ENCODE peak calls at places on chromosomes 11 and 22, in six cellular contexts. E is HCT116, N is HepG2, X is H1, Z is K562, I is SK-N-SH. R is an unnamed sample.

GRCh38 chr11:115147243-115147807 is 356.9 kb downstream of the CADM1 start:
- DNase-seq in N (no peak), X (no peak), I (no peak), Z (no peak), E (no peak), R (no peak)

GRCh38 chr11:47248304-47248663 is 330 bp downstream of the ACP2 start:
- DNase-seq in Z (peak), E (no peak), I (no peak), N (no peak), X (no peak), R (no peak)

GRCh38 chr11:107691003-107691402 is 20.9 kb downstream of the SLN start:
- DNase-seq in N (no peak), X (no peak), E (no peak), Z (no peak), I (no peak), R (no peak)

GRCh38 chr11:105763594-105763993 is 153.7 kb downstream of the GRIA4 start:
- DNase-seq in E (no peak), Z (no peak), X (no peak), I (no peak), N (no peak), R (no peak)

GRCh38 chr11:61896665-61897386 is 5.5 kb upstream of the FADS3 start:
- DNase-seq in N (no peak), E (no peak), X (no peak), I (no peak), Z (no peak), R (no peak)

GRCh38 chr11:11817957-11818356 is 23.8 kb upstream of the USP47 start:
- DNase-seq in X (no peak), N (no peak), Z (no peak), E (no peak), I (no peak), R (no peak)

GRCh38 chr22:22068025-22068424 is 85.4 kb upstream of the TOP3B start:
- DNase-seq in I (no peak), E (no peak), N (no peak), Z (no peak), X (no peak), R (no peak)

GRCh38 chr11:43376594-43376993 is 17.9 kb downstream of the TTC17 start:
- DNase-seq in X (no peak), E (no peak), N (peak), Z (no peak), I (no peak), R (no peak)

GRCh38 chr22:43627485-43628252 is 184.4 kb downstream of the EFCAB6 start:
- DNase-seq in Z (no peak), X (no peak), N (no peak), E (no peak), I (no peak), R (no peak)

GRCh38 chr11:113308601-113309000 is 5.8 kb upstream of the TTC12 start:
- DNase-seq in Z (no peak), N (no peak), I (no peak), X (no peak), E (no peak), R (no peak)

GRCh38 chr11:41795004-41795403 is 335.6 kb upstream of the LRRC4C start:
- DNase-seq in E (no peak), X (no peak), N (no peak), I (no peak), Z (no peak), R (no peak)

GRCh38 chr22:28283025-28283654 is 364.1 kb upstream of the PITPNB start:
- DNase-seq in Z (no peak), X (no peak), E (no peak), I (no peak), N (no peak), R (no peak)

GRCh38 chr11:120547871-120548681 is 36.5 kb downstream of the GRIK4 start:
- DNase-seq in N (peak), X (no peak), E (peak), Z (no peak), I (peak), R (no peak)

GRCh38 chr11:131928992-131929391 is 558.6 kb downstream of the NTM start:
- DNase-seq in Z (no peak), N (no peak), E (no peak), X (peak), I (no peak), R (no peak)

GRCh38 chr11:111733009-111733408 is 33.2 kb downstream of the PPP2R1B start:
- DNase-seq in N (no peak), X (no peak), E (no peak), Z (no peak), I (no peak), R (no peak)

GRCh38 chr11:64237484-64237951 is 3.1 kb downstream of the VEGFB start:
- DNase-seq in N (peak), E (no peak), X (no peak), I (no peak), Z (no peak), R (no peak)

GRCh38 chr11:5698281-5698680 is 8.7 kb downstream of the TRIM22 start:
- DNase-seq in I (no peak), X (no peak), E (no peak), N (no peak), Z (no peak), R (no peak)

GRCh38 chr22:27474711-27475547 is 326.6 kb downstream of the MN1 start:
- DNase-seq in X (peak), I (no peak), Z (no peak), E (peak), N (no peak), R (no peak)

GRCh38 chr22:21080435-21081137 is 34.8 kb downstream of the LRRC74B start:
- DNase-seq in E (no peak), Z (no peak), N (no peak), X (no peak), I (no peak), R (no peak)

GRCh38 chr11:66144000-66144678 is 74.1 kb downstream of the PACS1 start:
- DNase-seq in N (no peak), I (no peak), Z (no peak), E (no peak), X (no peak), R (no peak)
- H3K9ac ChIP-seq in N (no peak), I (no peak), Z (no peak), E (no peak), X (no peak), R (no peak)

GRCh38 chr22:35299717-35300497 is at the start of gene TOM1:
- DNase-seq in E (peak), Z (peak), X (peak), N (peak), I (peak), R (peak)
- TF ChIP-seq POLR2AphosphoS5 in E (peak), Z (no peak), X (peak), N (peak), I (no peak), R (peak)

DNA sequence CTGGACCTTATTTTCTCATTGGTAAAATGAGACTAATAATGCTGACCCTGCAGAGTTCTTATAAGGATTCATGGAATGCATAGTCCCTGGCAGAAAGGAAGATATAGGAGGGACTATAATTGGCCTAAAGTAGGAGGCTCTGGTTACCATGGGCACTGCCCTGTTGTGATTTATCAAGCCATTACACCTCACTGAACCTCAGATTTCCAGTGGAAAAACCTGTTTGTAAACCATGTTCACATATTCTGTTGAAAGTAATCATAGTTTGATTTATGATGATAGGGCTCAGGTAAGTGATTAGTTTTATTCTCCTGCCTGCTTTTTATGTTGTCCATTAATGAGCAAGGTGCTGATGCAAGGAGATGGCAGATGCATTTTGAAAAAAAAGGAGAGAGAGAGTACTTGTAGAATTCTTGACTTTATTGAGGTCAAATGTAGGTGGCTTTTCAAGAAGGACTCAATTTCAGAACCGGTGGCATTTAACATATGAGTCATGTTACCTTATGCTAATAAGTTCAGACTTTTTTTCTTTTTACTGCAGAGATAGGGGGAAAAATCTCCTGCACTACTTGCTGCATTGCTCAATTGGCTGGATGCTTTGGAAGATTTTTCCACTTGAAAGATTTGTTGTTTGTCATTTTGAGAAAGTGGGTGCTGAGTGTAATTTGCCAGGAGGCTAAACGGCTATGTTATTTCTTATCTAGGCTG is 14.6 kb downstream of the NF2 start:
- DNase-seq in Z (no peak), N (no peak), X (no peak), I (no peak), E (peak), R (no peak)
- H3K9ac ChIP-seq in Z (no peak), N (no peak), X (no peak), I (peak), E (peak), R (no peak)

GRCh38 chr11:69311767-69312385 is 17.9 kb downstream of the MYEOV start:
- DNase-seq in E (no peak), Z (no peak), N (no peak), I (no peak), X (no peak), R (peak)
- TF ChIP-seq POLR2AphosphoS5 in E (no peak), Z (no peak), N (no peak), I (no peak), X (no peak), R (peak)

GRCh38 chr11:128448487-128448886 is 138.9 kb downstream of the ETS1 start:
- DNase-seq in Z (no peak), I (no peak), N (peak), X (no peak), E (peak), R (no peak)

GRCh38 chr11:128450882-128451647 is 136.3 kb downstream of the ETS1 start:
- DNase-seq in E (no peak), X (no peak), Z (no peak), N (no peak), I (no peak), R (no peak)

GRCh38 chr11:128448981-128449713 is 138.2 kb downstream of the ETS1 start:
- DNase-seq in N (no peak), I (no peak), E (no peak), Z (no peak), X (no peak), R (no peak)

GRCh38 chr11:128453444-128454336 is 133.7 kb downstream of the ETS1 start:
- DNase-seq in X (no peak), N (no peak), I (no peak), Z (no peak), E (no peak), R (no peak)

DNA sequence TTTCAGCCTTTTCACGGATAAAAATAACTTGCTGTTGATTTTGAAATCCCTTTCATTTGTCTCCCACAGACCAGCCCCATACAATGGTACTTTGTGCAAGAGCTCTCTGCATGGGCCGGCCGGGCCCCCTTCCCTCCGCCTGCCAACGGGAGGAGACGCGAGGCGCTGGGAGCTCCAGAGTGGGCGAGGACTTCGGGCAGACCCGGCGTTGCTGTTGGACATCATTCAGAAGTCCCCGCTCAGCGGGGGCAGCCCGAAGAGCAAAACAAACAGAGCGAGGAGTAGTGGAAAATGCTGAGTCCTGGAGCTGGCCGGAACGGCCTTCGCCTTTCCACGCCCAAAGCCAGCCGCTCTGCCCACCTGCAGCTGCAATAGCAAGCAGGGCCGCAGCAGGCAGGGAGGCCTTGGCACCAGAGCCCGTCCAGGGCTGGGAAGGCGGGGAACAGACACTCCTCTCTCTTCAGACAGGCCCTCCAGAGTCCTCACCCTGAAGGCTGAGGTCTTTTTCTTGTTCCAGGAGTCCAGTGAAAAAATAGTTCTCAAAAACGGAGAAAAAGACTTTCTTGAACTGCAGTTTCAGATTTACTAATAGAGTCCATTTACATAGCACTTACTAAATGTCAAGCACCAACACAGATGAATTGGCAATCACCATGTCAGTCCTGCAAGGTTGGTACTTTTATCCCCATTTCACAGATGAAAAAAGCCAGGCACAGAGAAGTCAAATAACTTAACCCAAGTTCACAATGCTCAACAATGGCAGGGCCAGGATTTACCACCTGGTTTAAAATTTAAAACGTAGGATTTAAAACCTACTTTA is 135.5 kb downstream of the ETS1 start:
- DNase-seq in E (no peak), I (no peak), X (no peak), Z (no peak), N (peak), R (no peak)
- H3K9ac ChIP-seq in E (no peak), I (no peak), X (no peak), Z (no peak), N (peak), R (no peak)

GRCh38 chr11:69382131-69383128 is 88.5 kb downstream of the MYEOV start:
- DNase-seq in I (peak), X (peak), Z (peak), E (peak), N (no peak), R (no peak)
- TF ChIP-seq POLR2AphosphoS5 in I (no peak), X (no peak), Z (peak), E (peak), N (no peak), R (peak)

DNA sequence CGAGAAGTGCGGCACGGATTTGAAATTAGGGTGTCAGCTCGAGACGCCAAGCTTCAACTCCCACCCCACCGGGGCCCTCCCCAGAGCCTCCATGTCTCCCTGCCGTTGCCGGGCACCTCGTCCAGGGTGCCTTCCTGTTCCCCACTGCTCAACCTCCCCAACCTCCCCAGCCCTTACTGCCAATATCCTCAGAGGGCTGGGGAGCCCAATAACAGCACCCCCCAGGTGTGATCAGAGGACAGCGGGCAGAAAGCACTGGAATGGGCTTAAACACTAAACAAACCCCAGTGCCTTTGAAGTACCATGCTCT is 1336.4 kb downstream of the TBC1D22A start:
- DNase-seq in X (no peak), I (no peak), E (no peak), Z (no peak), N (no peak), R (no peak)
- H3K9ac ChIP-seq in X (no peak), I (no peak), E (no peak), Z (no peak), N (no peak), R (no peak)